ENCODE peak calls at places on chromosomes 12 and 14, in four cellular contexts. H is MM.1S, B is PC-3, Q is OCI-LY7. R is an unnamed sample. For H3K36me3, the result is how much of the 10 kb centered on the place peaks cover.

GRCh38 chr14:100698066-100698465 is 28.6 kb upstream of the DLK1 start:
- DNase-seq in H (no peak), B (no peak), Q (no peak), R (no peak)

GRCh38 chr14:23306412-23307145 is at the start of gene BCL2L2:
- DNase-seq in H (no peak), B (peak), Q (peak), R (peak)

GRCh38 chr12:113241191-113242017 is 20.1 kb downstream of the TPCN1 start:
- DNase-seq in H (peak), B (peak), Q (no peak), R (peak)

GRCh38 chr14:64421166-64421565 is 33.0 kb downstream of the MTHFD1 start:
- DNase-seq in H (no peak), B (peak), Q (no peak), R (no peak)

GRCh38 chr14:76257842-76258397 is 106.2 kb downstream of the GPATCH2L start:
- DNase-seq in H (no peak), B (no peak), Q (no peak), R (no peak)

GRCh38 chr12:78719721-78720120 is 144.9 kb upstream of the SYT1 start:
- DNase-seq in H (no peak), B (no peak), Q (no peak), R (no peak)

GRCh38 chr12:65280306-65280705 is 1.8 kb downstream of the MSRB3 start:
- DNase-seq in H (no peak), B (no peak), Q (no peak), R (no peak)

GRCh38 chr12:85527192-85527591 is 247.2 kb downstream of the ALX1 start:
- DNase-seq in H (peak), B (no peak), Q (peak), R (no peak)

GRCh38 chr12:106739318-106739717 is 35.2 kb upstream of the RIC8B start:
- DNase-seq in H (no peak), B (peak), Q (no peak), R (no peak)

GRCh38 chr12:122006186-122006926 is 15.3 kb upstream of the BCL7A start:
- DNase-seq in H (no peak), B (no peak), Q (peak), R (no peak)

GRCh38 chr12:108004368-108004767 is 124.7 kb upstream of the WSCD2 start:
- DNase-seq in H (peak), B (peak), Q (peak), R (peak)

GRCh38 chr14:100082723-100083122 is 17.5 kb downstream of the EVL start:
- DNase-seq in H (no peak), B (no peak), Q (no peak), R (no peak)

GRCh38 chr12:123938679-123939480 is 33.8 kb downstream of the CCDC92 start:
- DNase-seq in H (no peak), B (no peak), Q (peak), R (no peak)

GRCh38 chr12:52513736-52514135 is 6.5 kb downstream of the KRT5 start:
- DNase-seq in H (no peak), B (no peak), Q (no peak), R (no peak)

GRCh38 chr12:6310771-6311610 is 509 bp downstream of the PLEKHG6 start:
- DNase-seq in H (no peak), B (no peak), Q (no peak), R (peak)

GRCh38 chr14:101922866-101923265 is 41.5 kb upstream of the DYNC1H1 start:
- DNase-seq in H (no peak), B (no peak), Q (no peak), R (no peak)

GRCh38 chr12:117064596-117064995 is 34.6 kb downstream of the TESC start:
- DNase-seq in H (no peak), B (no peak), Q (no peak), R (no peak)

GRCh38 chr12:41288188-41288811 is 100.2 kb downstream of the PDZRN4 start:
- DNase-seq in H (no peak), B (no peak), Q (no peak), R (peak)

GRCh38 chr12:95763809-95764253 is 26.7 kb downstream of the NTN4 start:
- DNase-seq in H (no peak), B (peak), Q (no peak), R (peak)

GRCh38 chr14:64218344-64219240 is 75.6 kb downstream of the ESR2 start:
- DNase-seq in H (no peak), B (no peak), Q (no peak), R (no peak)

GRCh38 chr12:23559268-23559753 is 390.2 kb downstream of the SOX5 start:
- DNase-seq in H (no peak), B (no peak), Q (no peak), R (no peak)

GRCh38 chr12:3550839-3551238 is 59.8 kb downstream of the PRMT8 start:
- DNase-seq in H (no peak), B (no peak), Q (no peak), R (no peak)

GRCh38 chr12:817941-818600 is 65.7 kb downstream of the WNK1 start:
- DNase-seq in H (no peak), B (no peak), Q (peak), R (no peak)

GRCh38 chr14:20400965-20401593 is 12.2 kb downstream of the TEP1 start:
- DNase-seq in H (peak), B (peak), Q (no peak), R (peak)

GRCh38 chr12:116400671-116401357 is 123.3 kb upstream of the MED13L start:
- DNase-seq in H (no peak), B (no peak), Q (no peak), R (no peak)

GRCh38 chr14:64704743-64705405 is 650 bp downstream of the PLEKHG3 start:
- DNase-seq in H (no peak), B (no peak), Q (no peak), R (peak)

GRCh38 chr14:31992051-31992450 is 85.1 kb upstream of the ARHGAP5 start:
- DNase-seq in H (no peak), B (peak), Q (no peak), R (peak)

GRCh38 chr12:57632898-57633825 is at the start of gene B4GALNT1:
- DNase-seq in H (peak), B (peak), Q (peak), R (peak)

GRCh38 chr12:113476093-113476986 is 4.7 kb upstream of the LHX5 start:
- DNase-seq in H (no peak), B (no peak), Q (no peak), R (no peak)

GRCh38 chr12:26621932-26622331 is 211.1 kb downstream of the ITPR2 start:
- DNase-seq in H (no peak), B (no peak), Q (no peak), R (no peak)

GRCh38 chr12:75909714-75910451 is 121.7 kb downstream of the PHLDA1 start:
- DNase-seq in H (no peak), B (no peak), Q (no peak), R (no peak)

GRCh38 chr12:12561305-12562015 is 1.2 kb downstream of the DUSP16 start:
- DNase-seq in H (peak), B (peak), Q (peak), R (no peak)

DNA sequence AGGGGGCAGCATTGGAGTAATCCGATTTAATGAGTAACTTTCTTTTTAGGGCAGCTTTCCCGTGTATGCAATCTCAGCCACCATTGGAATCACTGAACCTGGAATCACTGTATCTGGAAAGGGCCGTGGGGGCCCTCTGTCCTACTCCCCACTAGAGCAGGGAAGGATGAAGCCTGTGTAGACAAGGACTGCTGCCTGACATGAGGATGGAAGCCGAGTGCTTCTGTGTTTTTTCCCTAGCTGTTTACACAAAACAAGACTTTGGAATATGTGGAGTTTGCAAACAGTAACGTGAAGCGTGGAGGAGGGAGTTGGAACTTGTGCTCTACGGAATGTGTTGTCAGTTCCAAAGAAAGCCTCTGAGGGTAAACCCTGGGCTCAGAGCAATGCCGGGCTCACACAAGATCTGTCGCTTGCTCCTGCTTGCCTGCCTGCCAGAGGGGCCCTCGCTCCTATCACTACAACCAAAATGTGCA is 32.4 kb upstream of the HDAC7 start:
- DNase-seq in H (no peak), B (no peak), Q (no peak), R (peak)
- H3K36me3 ChIP-seq in H (under half), B (under half), Q (under half), R (under half)

GRCh38 chr12:71661977-71662522 is 1.6 kb downstream of the ZFC3H1 start:
- DNase-seq in H (no peak), B (no peak), Q (no peak), R (no peak)
- TF ChIP-seq EZH2phosphoT487 in H (no peak), B (no peak), Q (no peak), R (no peak)

GRCh38 chr14:92907316-92907911 is 15.5 kb upstream of the CHGA start:
- DNase-seq in H (no peak), B (no peak), Q (no peak), R (no peak)
- H3K4me3 ChIP-seq in H (no peak), B (no peak), Q (no peak), R (no peak)

DNA sequence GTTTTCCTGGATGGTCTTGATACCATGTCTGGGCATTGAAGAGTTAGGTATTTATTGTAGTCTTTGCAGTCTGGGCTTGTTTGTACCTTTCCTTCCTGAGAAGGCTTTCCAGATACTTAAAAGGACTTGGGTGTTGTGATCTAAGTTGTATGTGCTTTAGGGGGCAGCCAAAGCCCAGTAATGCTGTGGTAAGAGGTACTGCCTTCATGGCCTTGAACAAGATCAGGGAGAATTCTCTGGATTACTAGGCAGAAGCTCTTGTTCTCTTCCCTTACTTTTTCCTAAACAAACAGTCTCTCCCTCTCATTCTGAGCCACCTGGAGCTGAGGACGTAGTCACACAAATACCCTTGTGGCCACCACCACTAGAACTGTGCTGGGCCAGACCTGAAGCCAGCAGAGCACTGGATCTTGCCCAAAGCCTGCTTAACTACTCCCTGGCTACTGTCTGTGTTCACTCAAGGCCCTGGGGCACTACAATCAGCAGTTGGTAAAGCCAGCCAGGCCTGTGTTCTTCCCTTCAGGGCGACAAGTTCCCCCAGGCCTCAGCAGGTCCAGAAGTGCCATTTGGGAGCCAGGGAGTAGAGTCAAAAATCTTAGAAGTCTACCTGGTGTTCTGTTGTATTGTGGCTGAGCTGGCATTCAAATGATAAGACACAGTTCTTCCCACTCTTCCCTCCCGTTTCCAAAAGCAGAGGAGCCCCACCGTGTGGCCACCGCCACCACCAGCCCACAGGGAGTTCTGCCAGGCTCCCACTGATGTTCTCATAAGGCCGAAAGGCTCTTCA is 11.4 kb downstream of the PRORP start:
- DNase-seq in H (no peak), B (no peak), Q (no peak), R (peak)
- H3K36me3 ChIP-seq in H (under half), B (under half), Q (half or more), R (under half)

GRCh38 chr12:92759634-92760268 is 57.0 kb downstream of the PLEKHG7 start:
- DNase-seq in H (no peak), B (peak), Q (no peak), R (peak)

GRCh38 chr12:92753976-92754885 is 51.4 kb downstream of the PLEKHG7 start:
- DNase-seq in H (no peak), B (peak), Q (no peak), R (no peak)

GRCh38 chr12:92756905-92757598 is 54.3 kb downstream of the PLEKHG7 start:
- DNase-seq in H (no peak), B (no peak), Q (no peak), R (no peak)

GRCh38 chr12:92762773-92763172 is 60.0 kb downstream of the PLEKHG7 start:
- DNase-seq in H (no peak), B (no peak), Q (no peak), R (no peak)

GRCh38 chr12:92757599-92758121 is 54.9 kb downstream of the PLEKHG7 start:
- DNase-seq in H (no peak), B (no peak), Q (peak), R (no peak)
- TF ChIP-seq EZH2phosphoT487 in H (no peak), B (no peak), Q (no peak), R (no peak)

GRCh38 chr12:21773799-21774198 is 707 bp downstream of the KCNJ8 start:
- DNase-seq in H (no peak), B (no peak), Q (no peak), R (no peak)
- H3K4me3 ChIP-seq in H (no peak), B (peak), Q (no peak), R (peak)

GRCh38 chr12:24929953-24930352 is 18.9 kb downstream of the BCAT1 start:
- DNase-seq in H (no peak), B (no peak), Q (no peak), R (no peak)
- H3K36me3 ChIP-seq in H (under half), B (under half), Q (half or more), R (under half)

GRCh38 chr14:105420976-105421674 is 1.5 kb downstream of the MTA1 start:
- DNase-seq in H (no peak), B (no peak), Q (no peak), R (no peak)
- TF ChIP-seq EZH2phosphoT487 in H (no peak), B (no peak), Q (no peak), R (no peak)

R was measured in hepatocyte.